ENCODE peak calls at places on chromosomes 12 and 14, in five cellular contexts. K is CD8-positive, alpha-beta T cell; Q is upper lobe of right lung; D is osteoblast; X is testis. C is an unnamed sample.

GRCh38 chr14:73725116-73726024 is 11.2 kb upstream of the PNMA1 start:
- DNase-seq in X (no peak), Q (peak; percentile 63), K (no peak), D (peak; percentile 83), C (no peak)

GRCh38 chr12:49671051-49671765 is 36.0 kb downstream of the FMNL3 start:
- DNase-seq in D (no peak), K (peak; percentile 34), X (peak; percentile 38), Q (no peak), C (peak; percentile 54)

GRCh38 chr12:123126294-123127144 is 24.4 kb downstream of the PITPNM2 start:
- DNase-seq in D (peak; percentile 98), Q (no peak), X (no peak), K (no peak), C (peak; percentile 84)

GRCh38 chr12:57523706-57524614 is 1.3 kb downstream of the MBD6 start:
- DNase-seq in D (peak; percentile 91), Q (no peak), K (no peak), X (no peak), C (no peak)

GRCh38 chr14:63910593-63911363 is 58.0 kb downstream of the SYNE2 start:
- DNase-seq in D (no peak), K (no peak), X (no peak), Q (no peak), C (no peak)

GRCh38 chr14:103232338-103232808 is 101.7 kb upstream of the EIF5 start:
- DNase-seq in Q (peak; percentile 55), D (peak; percentile 39), K (no peak), X (no peak), C (no peak)

GRCh38 chr12:26378721-26379120 is 183.3 kb downstream of the SSPN start:
- DNase-seq in Q (no peak), X (peak; percentile 46), D (no peak), K (no peak), C (peak; percentile 20)

GRCh38 chr12:52086944-52087835 is 7.7 kb downstream of the SMIM41 start:
- DNase-seq in X (no peak), Q (peak; percentile 53), D (peak; percentile 77), K (no peak), C (no peak)

GRCh38 chr12:105224399-105224798 is 11.6 kb downstream of the APPL2 start:
- DNase-seq in D (no peak), X (no peak), K (no peak), Q (no peak), C (no peak)
- H3K27ac ChIP-seq in D (no peak overlapping the region), X (no peak overlapping the region), K (no peak overlapping the region), Q (no peak overlapping the region), C (no peak overlapping the region)

GRCh38 chr14:55191101-55191880 is at the start of gene DLGAP5:
- DNase-seq in X (peak; percentile 98), K (peak; percentile 71), Q (peak; percentile 94), D (peak; percentile 87), C (peak; percentile 95)
- H3K27ac ChIP-seq in X (peak within 1 kb of the TSS; percentile 13), K (peak within 1 kb of the TSS; percentile 9), Q (peak within 1 kb of the TSS; percentile 63), D (peak within 1 kb of the TSS; percentile 72), C (no peak within 1 kb of the TSS)

DNA sequence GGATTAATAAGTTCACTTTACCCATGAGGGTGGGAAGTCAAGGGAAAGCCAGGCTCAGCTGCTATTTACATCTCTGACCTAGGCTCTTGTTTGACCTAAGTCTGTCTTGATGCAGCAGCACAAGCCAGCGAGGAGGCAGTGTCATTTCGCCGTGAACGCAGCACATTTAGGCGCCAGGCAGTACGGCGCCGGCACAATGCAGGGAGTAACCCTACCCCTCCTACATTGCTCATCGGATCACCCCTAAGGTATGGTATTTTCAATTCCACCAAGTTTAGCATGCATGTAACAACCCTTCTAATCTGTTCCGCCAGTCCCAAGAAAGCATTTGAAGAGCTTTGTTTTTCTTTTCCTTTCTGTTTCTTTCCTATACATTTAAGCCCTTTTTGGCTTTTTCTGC is 81.2 kb downstream of the PCNX1 start:
- DNase-seq in Q (no peak), K (no peak), X (no peak), D (no peak), C (no peak)
- H3K27ac ChIP-seq in Q (no peak overlapping the region), K (no peak overlapping the region), X (no peak overlapping the region), D (no peak overlapping the region), C (no peak overlapping the region)

DNA sequence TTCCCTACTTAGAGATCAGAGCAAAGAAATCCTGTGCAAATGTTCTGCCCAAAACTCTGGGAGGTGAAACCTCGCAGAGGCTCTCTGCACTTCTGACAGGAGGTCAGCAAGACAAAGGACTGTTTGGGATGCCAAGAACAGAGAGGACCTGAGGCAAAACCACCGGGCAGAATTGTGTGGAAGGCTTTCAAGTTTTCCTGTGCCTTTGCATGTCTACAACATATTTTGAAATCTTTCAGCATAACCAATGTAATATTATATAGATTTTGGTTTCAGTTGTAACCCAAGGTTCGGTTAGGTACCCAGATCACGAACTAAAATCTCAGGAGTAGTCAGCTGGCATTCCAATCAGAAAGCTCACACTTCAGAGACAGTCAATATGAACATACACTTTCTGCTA is 99.4 kb upstream of the PLEKHA5 start:
- DNase-seq in D (no peak), Q (no peak), K (no peak), X (no peak), C (no peak)
- H3K27ac ChIP-seq in D (no peak overlapping the region), Q (no peak overlapping the region), K (no peak overlapping the region), X (no peak overlapping the region), C (no peak overlapping the region)